ENCODE peak calls at places on chromosomes 11 and 22, in five cellular contexts. P is K562, A is H1, L is HepG2, O is GM12878. H is an unnamed sample.

GRCh38 chr22:35749808-35750207 is 32.1 kb downstream of the APOL5 start:
- DNase-seq in P (no peak), A (no peak), L (no peak), O (peak), H (no peak)

GRCh38 chr22:38317237-38317994 is at the start of gene CSNK1E:
- DNase-seq in P (peak), A (peak), L (no peak), O (no peak), H (no peak)

GRCh38 chr22:31343235-31344191 is 2.6 kb downstream of the PATZ1 start:
- DNase-seq in P (no peak), A (peak), L (no peak), O (no peak), H (no peak)

GRCh38 chr11:8231979-8232378 is 31.7 kb downstream of the LMO1 start:
- DNase-seq in P (no peak), A (no peak), L (no peak), O (no peak), H (no peak)

GRCh38 chr11:130650456-130651068 is 202.1 kb downstream of the ADAMTS15 start:
- DNase-seq in P (no peak), A (no peak), L (no peak), O (no peak), H (no peak)

GRCh38 chr11:44833869-44834452 is 107.2 kb downstream of the TSPAN18 start:
- DNase-seq in P (no peak), A (no peak), L (no peak), O (no peak), H (no peak)

GRCh38 chr11:70212227-70212811 is 9.2 kb downstream of the FADD start:
- DNase-seq in P (no peak), A (peak), L (peak), O (no peak), H (no peak)

GRCh38 chr11:8168485-8169257 is at the start of gene RIC3:
- DNase-seq in P (no peak), A (peak), L (no peak), O (no peak), H (no peak)

GRCh38 chr11:77109236-77110019 is 6.8 kb downstream of the OMP start:
- DNase-seq in P (no peak), A (no peak), L (no peak), O (no peak), H (no peak)

GRCh38 chr11:120109531-120109930 is 28.4 kb downstream of the TRIM29 start:
- DNase-seq in P (no peak), A (no peak), L (no peak), O (no peak), H (no peak)

GRCh38 chr11:133844217-133844616 is 1.1 kb downstream of the SPATA19 start:
- DNase-seq in P (no peak), A (no peak), L (no peak), O (no peak), H (no peak)

DNA sequence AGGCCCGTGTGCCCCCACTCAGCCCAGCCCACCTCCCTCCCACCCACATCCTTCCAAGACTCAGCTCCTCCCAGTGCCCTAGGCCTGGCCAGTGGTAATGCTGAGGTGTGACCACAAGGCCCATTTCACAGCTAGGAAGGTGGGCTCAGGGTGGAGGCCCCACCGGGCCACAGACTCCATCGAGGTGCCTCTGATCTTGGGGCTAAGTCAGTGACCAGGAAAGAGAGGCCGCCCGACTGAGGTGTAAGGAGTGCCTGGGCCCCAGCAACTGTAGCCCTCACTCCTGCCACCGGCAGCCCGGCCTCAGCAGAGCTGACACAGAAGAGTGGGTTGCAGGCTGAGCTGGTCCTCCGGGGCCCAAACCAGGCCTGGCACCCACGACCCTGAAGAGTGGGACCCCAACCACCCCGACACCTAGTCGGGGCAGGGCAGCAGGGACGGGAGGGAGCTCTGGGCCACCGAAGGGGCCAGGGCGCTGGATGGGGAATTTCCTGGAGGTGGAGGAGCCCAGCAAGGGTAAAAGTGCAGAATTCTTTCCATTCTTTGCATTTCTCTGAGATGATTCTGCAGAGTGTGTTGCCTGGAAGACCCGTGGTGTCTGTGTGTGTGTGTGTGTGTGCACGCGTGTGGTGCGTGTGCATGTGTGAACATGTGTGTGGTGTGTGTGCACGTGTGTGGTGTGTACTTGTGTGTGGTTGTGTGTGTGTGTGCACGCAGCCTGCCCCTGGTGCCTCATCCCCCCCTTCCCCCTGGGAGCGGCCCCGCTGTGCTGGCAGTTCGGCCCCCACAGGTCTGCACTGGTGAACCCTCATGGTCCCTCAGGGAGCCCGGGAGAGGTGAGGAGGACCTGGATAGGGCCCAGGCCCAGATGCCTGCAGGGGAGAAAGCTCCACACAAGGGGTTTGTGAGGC is 8.3 kb upstream of the PIM3 start:
- DNase-seq in P (no peak), A (no peak), L (peak), O (no peak), H (no peak)
- TF ChIP-seq SRF in P (no peak), A (no peak), L (no peak), O (no peak), H (no peak)

GRCh38 chr22:49964493-49965290 is 4.1 kb downstream of the PIM3 start:
- DNase-seq in P (no peak), A (peak), L (no peak), O (no peak), H (no peak)
- TF ChIP-seq SRF in P (no peak), A (no peak), L (no peak), O (no peak), H (no peak)

DNA sequence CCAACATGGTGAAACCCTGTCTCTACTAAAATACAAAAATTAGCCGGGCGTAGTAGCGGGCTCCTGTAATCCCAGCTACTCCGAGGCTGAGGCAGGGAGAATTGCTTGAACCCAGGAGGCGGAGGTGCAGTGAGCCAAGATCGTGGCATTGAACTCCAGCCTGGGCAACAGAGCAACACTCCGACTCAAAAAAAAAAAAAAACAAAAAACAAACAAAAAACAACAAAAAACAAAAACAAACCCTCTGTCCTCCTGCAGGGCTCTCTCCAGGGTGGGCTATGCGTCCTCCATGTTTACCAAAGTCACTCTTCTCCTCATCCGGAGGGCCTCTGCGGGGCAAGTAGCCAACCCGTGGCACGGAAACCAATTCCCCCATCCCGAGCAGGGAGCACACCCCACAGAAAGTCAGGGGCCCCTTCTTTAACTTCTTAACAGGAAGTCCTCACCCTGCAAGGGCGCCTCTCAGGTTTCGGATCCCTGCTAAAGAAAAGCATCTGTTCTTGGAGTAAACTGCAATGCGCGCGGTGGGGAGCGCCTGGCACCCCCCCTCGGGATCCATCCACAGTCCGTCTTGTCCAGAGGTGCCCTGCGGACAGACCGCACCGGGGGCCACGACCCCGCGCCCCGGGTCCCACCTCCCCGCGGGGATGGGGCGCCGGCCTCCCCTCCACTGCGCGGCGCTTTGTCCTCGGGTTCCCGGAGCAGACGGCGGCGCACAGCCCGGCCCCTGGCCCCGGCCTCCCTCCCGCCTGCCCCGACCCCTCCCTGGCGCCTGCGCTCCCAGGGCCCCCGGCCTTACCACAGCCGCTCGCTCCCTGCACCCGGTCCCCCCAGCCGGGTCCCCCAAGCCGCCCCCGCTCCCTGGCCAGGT is 712 bp downstream of the CERK start:
- DNase-seq in P (peak), A (peak), L (no peak), O (no peak), H (no peak)
- TF ChIP-seq SRF in P (no peak), A (no peak), L (no peak), O (no peak), H (no peak)

DNA sequence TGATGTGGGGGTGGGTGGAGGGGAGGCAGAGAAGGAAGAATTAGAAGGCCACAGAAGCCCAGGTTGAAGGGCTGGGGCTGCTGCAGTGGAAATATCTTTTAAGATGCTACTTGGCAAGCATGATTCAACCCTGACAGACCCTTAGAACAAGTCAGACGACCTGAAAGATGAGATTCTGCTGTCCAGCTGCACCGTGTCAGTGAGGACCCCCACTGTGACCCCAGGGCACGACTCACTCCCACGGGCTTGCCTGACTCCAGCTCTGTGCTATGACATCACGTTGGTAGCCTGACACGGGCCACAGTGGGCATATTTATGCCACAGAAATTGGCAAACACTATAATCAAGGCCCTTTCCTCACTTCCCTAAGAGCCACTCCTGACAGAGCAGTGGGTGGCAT is 36.1 kb downstream of the LRFN4 start:
- DNase-seq in P (no peak), A (no peak), L (no peak), O (no peak), H (no peak)
- TF ChIP-seq SRF in P (no peak), A (no peak), L (no peak), O (no peak), H (no peak)

GRCh38 chr22:22590136-22590891 is 31.2 kb upstream of the PRAME start:
- DNase-seq in P (no peak), A (no peak), L (no peak), O (no peak), H (no peak)
- TF ChIP-seq SRF in P (no peak), A (no peak), L (no peak), O (no peak), H (no peak)

DNA sequence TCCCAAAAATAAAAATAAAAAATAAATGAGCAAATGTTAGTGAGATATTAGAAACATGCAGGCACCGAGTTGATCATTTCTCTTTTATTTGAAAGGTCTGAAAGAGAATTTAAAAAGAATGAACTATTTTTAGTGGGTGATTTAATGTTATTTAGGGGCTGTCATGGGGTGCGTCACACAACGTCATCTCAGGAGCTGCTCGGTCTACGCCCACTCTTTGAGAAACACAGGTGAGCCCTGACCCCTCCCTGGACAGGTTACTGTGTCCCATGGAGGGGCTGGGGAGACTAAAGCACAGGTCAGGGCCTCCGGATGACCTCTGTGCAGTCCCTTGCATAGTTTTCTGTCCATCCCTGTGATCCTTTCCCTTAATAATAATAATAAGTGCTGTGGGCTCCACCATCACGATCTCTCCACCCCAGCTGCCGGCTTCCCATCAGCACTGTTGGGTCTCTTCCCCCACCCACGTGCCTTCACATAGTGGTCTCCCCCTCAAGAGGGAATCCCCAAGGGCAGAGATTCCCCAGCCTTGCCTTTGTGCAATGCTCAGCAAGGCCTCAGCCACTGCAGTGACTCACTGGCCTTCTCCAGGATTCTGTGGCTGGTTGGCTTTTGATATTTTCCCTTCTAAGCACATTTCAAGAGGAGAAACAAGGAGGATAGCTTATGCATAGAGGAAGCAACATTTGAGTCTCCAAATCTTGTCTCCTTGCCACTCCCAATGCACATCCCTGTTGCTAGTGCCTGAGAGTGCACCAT is 159.9 kb downstream of the TTC17 start:
- DNase-seq in P (no peak), A (no peak), L (no peak), O (no peak), H (no peak)
- TF ChIP-seq SRF in P (no peak), A (no peak), L (no peak), O (no peak), H (no peak)

GRCh38 chr22:45707605-45708004 is 36.0 kb downstream of the ATXN10 start:
- DNase-seq in P (no peak), A (no peak), L (no peak), O (no peak), H (no peak)
- TF ChIP-seq SRF in P (no peak), A (no peak), L (no peak), O (no peak), H (no peak)